ENCODE peak calls at places on chromosomes 7 and 10, in seven cellular contexts. V is fibroblast of lung; R is chondrocyte; I is NCI-H2029; O is central memory CD4-positive, alpha-beta T cell; J is HT1080; C is amygdala. P is an unnamed sample.
A peak's percentile ranks its signal among the peaks of the same experiment; 100 is the strongest.

GRCh38 chr7:22759721-22760120 is 32.7 kb downstream of the IL6 start:
- DNase-seq in J (no peak), I (no peak), V (no peak), R (no peak), C (no peak), O (no peak), P (peak; percentile 37)

GRCh38 chr10:4826788-4827324 is 849 bp downstream of the AKR1E2 start:
- DNase-seq in I (no peak), V (no peak), J (no peak), C (no peak), O (no peak), R (no peak), P (no peak)

GRCh38 chr7:111045469-111045868 is 45.5 kb upstream of the LRRN3 start:
- DNase-seq in C (no peak), V (peak; percentile 52), J (no peak), R (no peak), I (no peak), O (no peak), P (no peak)

GRCh38 chr7:27921081-27921836 is 181.3 kb downstream of the TAX1BP1 start:
- DNase-seq in J (peak; percentile 93), I (peak; percentile 49), O (no peak), V (peak; percentile 89), R (no peak), C (no peak), P (peak; percentile 94)

GRCh38 chr10:120732067-120732466 is 119.1 kb upstream of the WDR11 start:
- DNase-seq in O (no peak), R (no peak), C (no peak), V (no peak), I (no peak), J (peak; percentile 60), P (peak; percentile 7)

GRCh38 chr10:1309969-1310789 is 254.0 kb downstream of the WDR37 start:
- DNase-seq in J (no peak), V (no peak), I (no peak), C (no peak), R (no peak), O (no peak), P (no peak)

GRCh38 chr7:30998180-30998579 is 34.4 kb downstream of the GHRHR start:
- DNase-seq in J (no peak), I (no peak), V (no peak), C (no peak), R (no peak), O (no peak), P (no peak)

GRCh38 chr10:30098624-30099023 is 39.2 kb upstream of the JCAD start:
- DNase-seq in O (no peak), I (no peak), C (no peak), J (peak; percentile 93), R (no peak), V (peak; percentile 72), P (peak; percentile 92)

GRCh38 chr10:122939819-122940543 is 14.0 kb downstream of the C10orf88 start:
- DNase-seq in V (peak; percentile 89), O (no peak), I (no peak), R (no peak), C (no peak), J (no peak), P (peak; percentile 60)

GRCh38 chr10:100653238-100653956 is 92.0 kb upstream of the PAX2 start:
- DNase-seq in R (no peak), J (no peak), I (no peak), C (no peak), V (no peak), O (no peak), P (no peak)

GRCh38 chr7:158378978-158379377 is 208.6 kb downstream of the PTPRN2 start:
- DNase-seq in J (no peak), C (no peak), O (no peak), I (no peak), V (no peak), R (peak; percentile 76), P (no peak)